ENCODE peak calls at places on chromosome 7, in four cellular contexts. One of them, this sample, is unnamed.

GRCh38 chr7:153188630-153189029 is 429.1 kb downstream of the ACTR3B start:
- DNase-seq in K562: no peak
- DNase-seq in HEK293T: no peak
- DNase-seq in HepG2: no peak
- DNase-seq in this sample: no peak

GRCh38 chr7:18087031-18087686 is 59.5 kb upstream of the PRPS1L1 start:
- DNase-seq in HEK293T: no peak
- DNase-seq in K562: no peak
- DNase-seq in HepG2: no peak
- DNase-seq in this sample: peak; percentile 42

GRCh38 chr7:12303507-12303906 is 92.4 kb downstream of the TMEM106B start:
- DNase-seq in HEK293T: peak; percentile 16
- DNase-seq in HepG2: no peak
- DNase-seq in K562: peak; percentile 25
- DNase-seq in this sample: no peak

GRCh38 chr7:101644879-101645278 is 15.8 kb upstream of the MYL10 start:
- DNase-seq in HepG2: peak; percentile 40
- DNase-seq in K562: no peak
- DNase-seq in HEK293T: no peak
- DNase-seq in this sample: no peak

GRCh38 chr7:151682831-151683614 is 163.3 kb upstream of the RHEB start:
- DNase-seq in K562: no peak
- DNase-seq in HEK293T: no peak
- DNase-seq in HepG2: no peak
- DNase-seq in this sample: no peak

GRCh38 chr7:131385039-131385605 is 57.4 kb downstream of the MKLN1 start:
- DNase-seq in K562: no peak
- DNase-seq in HEK293T: no peak
- DNase-seq in HepG2: no peak
- DNase-seq in this sample: no peak

GRCh38 chr7:132815696-132816334 is 239.5 kb upstream of the PLXNA4 start:
- DNase-seq in HepG2: no peak
- DNase-seq in HEK293T: no peak
- DNase-seq in K562: peak; percentile 14
- DNase-seq in this sample: no peak

GRCh38 chr7:104111294-104111693 is 96.5 kb downstream of the ORC5 start:
- DNase-seq in HepG2: peak; percentile 24
- DNase-seq in K562: no peak
- DNase-seq in HEK293T: no peak
- DNase-seq in this sample: no peak

GRCh38 chr7:151104411-151105235 is 18.3 kb downstream of the AGAP3 start:
- DNase-seq in HEK293T: no peak
- DNase-seq in K562: no peak
- DNase-seq in HepG2: no peak
- DNase-seq in this sample: peak; percentile 50

GRCh38 chr7:87853237-87853864 is 22.8 kb downstream of the SLC25A40 start:
- DNase-seq in HEK293T: no peak
- DNase-seq in K562: no peak
- DNase-seq in HepG2: no peak
- DNase-seq in this sample: no peak

GRCh38 chr7:135670179-135670578 is 7.9 kb downstream of the STMP1 start:
- DNase-seq in K562: no peak
- DNase-seq in HepG2: no peak
- DNase-seq in HEK293T: no peak
- DNase-seq in this sample: no peak

GRCh38 chr7:27112361-27112760 is 9.9 kb upstream of the HOXA2 start:
- DNase-seq in HepG2: no peak
- DNase-seq in K562: no peak
- DNase-seq in HEK293T: no peak
- DNase-seq in this sample: no peak

GRCh38 chr7:96266580-96266979 is 55.3 kb downstream of the SLC25A13 start:
- DNase-seq in HEK293T: no peak
- DNase-seq in K562: no peak
- DNase-seq in HepG2: no peak
- DNase-seq in this sample: no peak

GRCh38 chr7:31796375-31796774 is 109.4 kb downstream of the PPP1R17 start:
- DNase-seq in K562: no peak
- DNase-seq in HEK293T: no peak
- DNase-seq in HepG2: no peak
- DNase-seq in this sample: no peak

GRCh38 chr7:50266893-50267386 is 37.6 kb upstream of the IKZF1 start:
- DNase-seq in HepG2: no peak
- DNase-seq in K562: peak; percentile 67
- DNase-seq in HEK293T: no peak
- DNase-seq in this sample: no peak

GRCh38 chr7:1321411-1322239 is 89.0 kb downstream of the UNCX start:
- DNase-seq in HEK293T: no peak
- DNase-seq in K562: no peak
- DNase-seq in HepG2: no peak
- DNase-seq in this sample: no peak
- TF ChIP-seq ELF4 in HEK293T: no peak
- TF ChIP-seq ELF4 in K562: no peak
- TF ChIP-seq ELF4 in HepG2: no peak
- TF ChIP-seq ELF4 in this sample: no peak

GRCh38 chr7:55179897-55180682 is 161.3 kb downstream of the EGFR start:
- DNase-seq in HEK293T: no peak
- DNase-seq in HepG2: no peak
- DNase-seq in K562: no peak
- DNase-seq in this sample: no peak

GRCh38 chr7:55177068-55177530 is 158.3 kb downstream of the EGFR start:
- DNase-seq in K562: no peak
- DNase-seq in HEK293T: no peak
- DNase-seq in HepG2: no peak
- DNase-seq in this sample: no peak

GRCh38 chr7:55177589-55178261 is 158.9 kb downstream of the EGFR start:
- DNase-seq in HEK293T: no peak
- DNase-seq in HepG2: peak; percentile 94
- DNase-seq in K562: no peak
- DNase-seq in this sample: no peak

GRCh38 chr7:55178863-55179773 is 160.3 kb downstream of the EGFR start:
- DNase-seq in HEK293T: no peak
- DNase-seq in HepG2: peak; percentile 95
- DNase-seq in K562: no peak
- DNase-seq in this sample: no peak

GRCh38 chr7:55178292-55178862 is 159.6 kb downstream of the EGFR start:
- DNase-seq in HEK293T: no peak
- DNase-seq in K562: no peak
- DNase-seq in HepG2: no peak
- DNase-seq in this sample: no peak
- TF ChIP-seq ELF4 in HEK293T: no peak
- TF ChIP-seq ELF4 in K562: no peak
- TF ChIP-seq ELF4 in HepG2: no peak
- TF ChIP-seq ELF4 in this sample: no peak

DNA sequence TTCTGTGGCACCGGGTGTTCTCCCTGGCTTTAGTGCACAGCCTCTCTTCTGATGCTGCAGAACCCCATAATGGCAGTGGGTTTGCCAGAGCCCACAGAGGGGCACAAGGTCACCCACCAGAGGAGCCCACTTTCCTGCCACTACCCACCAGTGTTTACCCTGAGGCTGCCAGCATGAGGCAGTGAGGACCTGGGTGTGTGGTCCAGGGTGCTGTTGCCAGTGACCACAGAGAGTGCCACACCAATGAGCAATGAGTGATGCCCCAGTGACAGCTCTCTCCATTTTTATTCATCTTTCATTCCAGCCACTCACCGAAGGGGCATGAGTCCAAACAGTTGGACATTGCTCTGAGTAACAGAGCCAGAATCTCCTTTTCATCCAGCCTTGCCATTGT is 34.8 kb downstream of the MTURN start:
- DNase-seq in HepG2: no peak
- DNase-seq in K562: no peak
- DNase-seq in HEK293T: no peak
- DNase-seq in this sample: no peak
- TF ChIP-seq ELF4 in HepG2: no peak
- TF ChIP-seq ELF4 in K562: no peak
- TF ChIP-seq ELF4 in HEK293T: no peak
- TF ChIP-seq ELF4 in this sample: no peak

GRCh38 chr7:45241339-45242109 is 83.9 kb downstream of the RAMP3 start:
- DNase-seq in HepG2: no peak
- DNase-seq in HEK293T: no peak
- DNase-seq in K562: peak; percentile 20
- DNase-seq in this sample: no peak
- TF ChIP-seq ELF4 in HepG2: no peak
- TF ChIP-seq ELF4 in HEK293T: no peak
- TF ChIP-seq ELF4 in K562: no peak
- TF ChIP-seq ELF4 in this sample: no peak

DNA sequence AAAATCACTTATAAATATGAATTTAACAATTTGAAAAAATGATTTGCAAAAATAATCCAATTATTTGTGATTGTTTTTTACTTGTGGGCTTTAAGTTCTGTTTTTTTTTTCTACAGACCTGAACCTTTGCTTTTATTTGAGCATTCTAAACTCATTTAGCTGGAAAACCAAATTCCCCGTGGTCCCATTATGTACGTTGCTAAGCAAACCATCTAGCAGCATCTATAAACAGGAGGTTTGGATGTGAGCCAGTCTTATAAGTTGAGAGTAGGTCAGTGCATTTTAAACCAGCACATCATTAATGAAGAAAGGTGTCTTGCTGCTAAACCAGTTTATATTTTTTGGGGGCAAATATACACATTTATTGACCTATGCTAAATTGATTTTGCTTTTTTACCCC is 77.3 kb downstream of the LRRN3 start:
- DNase-seq in HEK293T: no peak
- DNase-seq in HepG2: no peak
- DNase-seq in K562: no peak
- DNase-seq in this sample: no peak
- TF ChIP-seq ELF4 in HEK293T: no peak
- TF ChIP-seq ELF4 in HepG2: no peak
- TF ChIP-seq ELF4 in K562: no peak
- TF ChIP-seq ELF4 in this sample: no peak

GRCh38 chr7:73994023-73994422 is 34.0 kb upstream of the ELN start:
- DNase-seq in K562: no peak
- DNase-seq in HEK293T: no peak
- DNase-seq in HepG2: no peak
- DNase-seq in this sample: no peak

GRCh38 chr7:73995821-73996511 is 32.0 kb upstream of the ELN start:
- DNase-seq in HepG2: no peak
- DNase-seq in K562: no peak
- DNase-seq in HEK293T: no peak
- DNase-seq in this sample: no peak

GRCh38 chr7:73994761-73995160 is 33.2 kb upstream of the ELN start:
- DNase-seq in K562: no peak
- DNase-seq in HepG2: no peak
- DNase-seq in HEK293T: no peak
- DNase-seq in this sample: no peak

GRCh38 chr7:73992104-73992562 is 35.8 kb upstream of the ELN start:
- DNase-seq in K562: no peak
- DNase-seq in HEK293T: no peak
- DNase-seq in HepG2: no peak
- DNase-seq in this sample: no peak

GRCh38 chr7:73995330-73995729 is 32.6 kb upstream of the ELN start:
- DNase-seq in HepG2: no peak
- DNase-seq in HEK293T: no peak
- DNase-seq in K562: no peak
- DNase-seq in this sample: no peak
- TF ChIP-seq ELF4 in HepG2: no peak
- TF ChIP-seq ELF4 in HEK293T: no peak
- TF ChIP-seq ELF4 in K562: no peak
- TF ChIP-seq ELF4 in this sample: no peak

DNA sequence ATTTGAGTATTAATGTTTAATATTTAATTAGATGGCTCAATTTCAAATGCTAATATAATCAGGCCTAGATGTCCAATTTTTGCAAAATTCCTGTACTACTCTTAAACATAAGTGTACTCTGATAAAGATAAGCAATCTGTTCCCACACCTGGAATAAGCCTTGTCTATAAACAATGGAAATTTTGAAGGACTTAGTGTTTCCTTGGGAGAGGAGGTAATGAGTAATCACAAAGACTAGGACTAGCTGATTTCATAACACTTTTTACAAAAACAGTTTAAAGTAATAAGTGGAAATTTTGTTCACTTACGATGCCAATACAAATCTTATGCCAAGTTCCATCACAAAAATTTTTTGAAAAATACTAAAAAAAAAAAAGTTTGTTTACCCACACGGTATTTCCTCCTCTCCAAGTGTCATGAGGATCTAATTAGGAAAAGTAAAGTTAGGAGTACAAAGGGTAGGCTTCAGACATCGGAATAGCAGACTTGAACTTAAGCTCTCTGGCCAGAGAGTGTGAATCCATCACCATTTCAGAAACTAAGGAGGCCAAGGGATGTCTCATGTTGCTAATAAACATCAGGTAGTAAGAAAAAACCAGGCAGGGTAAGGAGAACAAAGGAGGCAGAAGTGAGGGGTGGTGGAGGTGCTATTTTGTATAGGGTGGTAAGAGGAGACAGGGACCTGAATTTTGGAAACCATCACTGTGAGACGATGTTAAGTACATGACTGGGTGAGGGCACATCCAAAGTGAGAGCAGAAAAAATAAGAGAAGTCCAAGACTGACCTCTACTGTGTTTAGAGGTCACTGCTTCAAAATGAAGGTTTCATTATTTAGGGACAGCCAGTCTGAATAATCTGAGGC is 61.3 kb downstream of the RAPGEF5 start:
- DNase-seq in HepG2: no peak
- DNase-seq in HEK293T: no peak
- DNase-seq in K562: no peak
- DNase-seq in this sample: no peak
- TF ChIP-seq ELF4 in HepG2: no peak
- TF ChIP-seq ELF4 in HEK293T: no peak
- TF ChIP-seq ELF4 in K562: no peak
- TF ChIP-seq ELF4 in this sample: no peak

GRCh38 chr7:139589474-139589873 is 66.0 kb downstream of the CLEC2L start:
- DNase-seq in HEK293T: no peak
- DNase-seq in K562: no peak
- DNase-seq in HepG2: no peak
- DNase-seq in this sample: no peak
- TF ChIP-seq ELF4 in HEK293T: no peak
- TF ChIP-seq ELF4 in K562: no peak
- TF ChIP-seq ELF4 in HepG2: no peak
- TF ChIP-seq ELF4 in this sample: no peak

This sample was measured in WTC11.